ENCODE peak calls at places on chromosomes 4 and X, in eight cellular contexts. Q, Y, S, F, B, G, U and W are unnamed samples.

GRCh38 chr4:113436360-113436759 is 325.2 kb downstream of the CAMK2D start:
- DNase-seq in Q (no peak), Y (peak; percentile 67), S (peak; percentile 91), F (no peak), B (peak; percentile 88), G (no peak), U (peak; percentile 52), W (no peak)

GRCh38 chrX:112043997-112044396 is 38.6 kb downstream of the TRPC5 start:
- DNase-seq in Q (no peak), Y (no peak), S (peak; percentile 2), F (no peak), B (peak; percentile 15), G (no peak), U (no peak), W (peak; percentile 17)

GRCh38 chrX:4809571-4809970 is 1096.1 kb upstream of the PRKX start:
- DNase-seq in Q (no peak), Y (no peak), S (no peak), F (no peak), B (no peak), G (no peak), U (no peak), W (no peak)

GRCh38 chrX:13373027-13373806 is 53.4 kb upstream of the ATXN3L start:
- DNase-seq in Q (no peak), Y (no peak), S (no peak), F (no peak), B (peak; percentile 19), G (no peak), U (no peak), W (no peak)

GRCh38 chr4:107058828-107059227 is 22.7 kb upstream of the DKK2 start:
- DNase-seq in Q (peak; percentile 7), Y (no peak), S (peak; percentile 29), F (no peak), B (peak; percentile 55), G (no peak), U (no peak), W (no peak)

GRCh38 chrX:45295587-45295986 is 94.9 kb upstream of the DIPK2B start:
- DNase-seq in Q (peak; percentile 31), Y (no peak), S (peak; percentile 26), F (no peak), B (peak; percentile 60), G (no peak), U (no peak), W (no peak)

GRCh38 chrX:136112781-136113180 is 34.6 kb upstream of the FHL1 start:
- DNase-seq in Q (no peak), Y (no peak), S (no peak), F (no peak), B (no peak), G (no peak), U (no peak), W (no peak)

GRCh38 chrX:20585782-20586181 is 319.1 kb upstream of the RPS6KA3 start:
- DNase-seq in Q (no peak), Y (no peak), S (no peak), F (no peak), B (no peak), G (no peak), U (no peak), W (no peak)

GRCh38 chr4:70515342-70516245 is 2.8 kb upstream of the AMTN start:
- DNase-seq in Q (peak; percentile 41), Y (no peak), S (peak; percentile 90), F (no peak), B (no peak), G (no peak), U (no peak), W (no peak)

GRCh38 chrX:10603612-10604011 is 16.8 kb downstream of the MID1 start:
- DNase-seq in Q (no peak), Y (no peak), S (no peak), F (no peak), B (no peak), G (no peak), U (no peak), W (no peak)

GRCh38 chrX:10598540-10598939 is 21.8 kb downstream of the MID1 start:
- DNase-seq in Q (no peak), Y (no peak), S (no peak), F (no peak), B (no peak), G (no peak), U (no peak), W (no peak)

GRCh38 chrX:10602646-10603045 is 17.7 kb downstream of the MID1 start:
- DNase-seq in Q (no peak), Y (no peak), S (no peak), F (no peak), B (no peak), G (no peak), U (no peak), W (no peak)

GRCh38 chrX:10600479-10600878 is 19.9 kb downstream of the MID1 start:
- DNase-seq in Q (no peak), Y (no peak), S (no peak), F (no peak), B (no peak), G (no peak), U (no peak), W (no peak)

GRCh38 chrX:10597871-10598270 is 22.5 kb downstream of the MID1 start:
- DNase-seq in Q (no peak), Y (no peak), S (peak; percentile 68), F (no peak), B (peak; percentile 64), G (no peak), U (no peak), W (peak; percentile 18)
- TF ChIP-seq CTCF in Q (no peak), Y (peak; percentile 47), S (peak; percentile 65), F (peak; percentile 49), B (peak; percentile 65), G (peak; percentile 57), U (peak; percentile 49), W (peak; percentile 36)

DNA sequence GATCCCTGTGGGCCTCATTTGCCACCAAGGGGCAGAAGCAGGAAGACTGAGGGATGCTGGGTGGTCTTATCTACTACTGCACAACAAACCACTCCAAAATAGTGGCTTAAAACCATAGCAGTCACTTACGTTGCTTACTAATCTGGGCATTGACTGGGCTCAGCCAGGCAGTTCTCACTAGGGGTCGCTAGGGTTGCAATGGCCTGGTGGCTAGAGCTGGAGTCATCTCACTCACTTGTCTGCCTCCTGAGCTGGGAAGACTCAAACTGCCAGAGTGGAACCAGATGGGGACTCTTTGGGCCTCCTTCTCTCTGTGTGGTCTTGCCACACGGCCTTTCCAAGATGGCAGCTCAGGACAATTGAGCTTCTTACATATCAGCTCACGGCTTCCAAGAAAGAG is 216.3 kb upstream of the BCOR start:
- DNase-seq in Q (no peak), Y (no peak), S (no peak), F (no peak), B (no peak), G (no peak), U (no peak), W (peak; percentile 55)
- TF ChIP-seq CTCF in Q (no peak), Y (no peak), S (no peak), F (no peak), B (no peak), G (peak; percentile 4), U (no peak), W (no peak)

GRCh38 chrX:130058667-130059066 is 51.6 kb downstream of the ELF4 start:
- DNase-seq in Q (no peak), Y (no peak), S (no peak), F (no peak), B (no peak), G (no peak), U (no peak), W (no peak)

GRCh38 chrX:130057209-130057608 is 53.1 kb downstream of the ELF4 start:
- DNase-seq in Q (no peak), Y (no peak), S (no peak), F (no peak), B (no peak), G (no peak), U (no peak), W (no peak)

GRCh38 chrX:130055103-130055502 is 55.2 kb downstream of the ELF4 start:
- DNase-seq in Q (no peak), Y (no peak), S (peak; percentile 14), F (no peak), B (peak; percentile 35), G (no peak), U (peak; percentile 33), W (no peak)

GRCh38 chrX:130055899-130056298 is 54.4 kb downstream of the ELF4 start:
- DNase-seq in Q (no peak), Y (no peak), S (no peak), F (no peak), B (no peak), G (no peak), U (no peak), W (no peak)

GRCh38 chrX:130060122-130061069 is 49.9 kb downstream of the ELF4 start:
- DNase-seq in Q (peak; percentile 81), Y (peak; percentile 69), S (peak; percentile 59), F (peak; percentile 87), B (peak; percentile 48), G (peak; percentile 92), U (no peak), W (peak; percentile 82)
- TF ChIP-seq CTCF in Q (peak; percentile 69), Y (peak; percentile 82), S (peak; percentile 47), F (peak; percentile 90), B (peak; percentile 45), G (peak; percentile 82), U (peak; percentile 67), W (peak; percentile 62)

GRCh38 chr4:123784626-123785025 is 388.0 kb downstream of the SPRY1 start:
- DNase-seq in Q (no peak), Y (no peak), S (peak; percentile 45), F (no peak), B (no peak), G (no peak), U (peak; percentile 33), W (no peak)
- TF ChIP-seq CTCF in Q (no peak), Y (no peak), S (no peak), F (no peak), B (peak; percentile 17), G (no peak), U (peak; percentile 6), W (no peak)

DNA sequence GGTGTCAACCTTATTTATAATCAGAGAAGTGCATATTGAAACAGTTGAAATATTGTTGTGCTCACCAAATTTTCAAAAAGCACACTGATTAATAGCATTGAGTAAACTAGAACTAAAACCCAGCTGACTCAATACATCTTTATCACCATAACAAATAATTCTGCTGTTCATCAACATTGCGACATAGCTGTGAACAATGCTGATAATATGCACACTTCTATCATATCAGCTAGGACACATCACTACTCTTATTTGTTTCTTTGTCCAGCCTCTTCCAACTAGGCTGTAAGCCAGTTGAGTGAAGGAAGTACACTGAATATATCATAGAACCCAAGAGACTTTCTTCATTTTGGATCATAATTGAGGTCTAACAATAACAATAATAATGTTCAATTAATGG is 349.7 kb downstream of the IQCM start:
- DNase-seq in Q (peak; percentile 31), Y (no peak), S (peak; percentile 52), F (no peak), B (peak; percentile 79), G (no peak), U (peak; percentile 4), W (no peak)
- TF ChIP-seq CTCF in Q (no peak), Y (no peak), S (no peak), F (no peak), B (no peak), G (no peak), U (no peak), W (no peak)